ENCODE peak calls at places on chromosomes 1 and 21, in five cellular contexts. A is K562, U is H1, R is HCT116, J is suprapubic skin. F is an unnamed sample.

GRCh38 chr1:184929711-184930202 is 44.6 kb downstream of the NIBAN1 start:
- DNase-seq in J (no peak), R (no peak), A (no peak), U (no peak), F (no peak)

GRCh38 chr1:160032165-160032827 is 506 bp upstream of the PIGM start:
- DNase-seq in U (no peak), A (peak; percentile 25), J (no peak), R (no peak), F (peak; percentile 44)

GRCh38 chr1:5815716-5816115 is 176.5 kb downstream of the NPHP4 start:
- DNase-seq in R (no peak), A (no peak), J (no peak), U (no peak), F (no peak)

GRCh38 chr1:12173631-12174121 is 6.9 kb downstream of the TNFRSF1B start:
- DNase-seq in U (no peak), J (no peak), R (no peak), A (peak; percentile 61), F (peak; percentile 72)

GRCh38 chr1:234980657-234981396 is 147.8 kb downstream of the TOMM20 start:
- DNase-seq in A (no peak), U (no peak), R (peak; percentile 79), J (peak; percentile 94), F (peak; percentile 99)

GRCh38 chr1:202144510-202145324 is at the start of gene ARL8A:
- DNase-seq in J (no peak), R (no peak), U (peak; percentile 83), A (peak; percentile 92), F (peak; percentile 68)

GRCh38 chr1:179545316-179545715 is 30.4 kb downstream of the NPHS2 start:
- DNase-seq in U (no peak), J (no peak), R (no peak), A (no peak), F (no peak)

GRCh38 chr1:83999316-83999819 is 436 bp upstream of the TTLL7 start:
- DNase-seq in A (peak; percentile 76), J (no peak), U (no peak), R (peak; percentile 80), F (peak; percentile 64)

GRCh38 chr1:110490791-110491451 is 28.1 kb downstream of the KCNA10 start:
- DNase-seq in J (no peak), U (no peak), R (no peak), A (no peak), F (peak; percentile 33)

GRCh38 chr1:8875216-8875861 is 3.1 kb downstream of the ENO1 start:
- DNase-seq in J (no peak), U (no peak), A (no peak), R (no peak), F (peak; percentile 52)

GRCh38 chr1:206631085-206631509 is 4.2 kb upstream of the DYRK3 start:
- DNase-seq in U (peak; percentile 68), J (no peak), A (peak; percentile 93), R (peak; percentile 88), F (peak; percentile 85)

GRCh38 chr1:167774710-167775109 is 52.9 kb downstream of the MPZL1 start:
- DNase-seq in U (no peak), J (no peak), A (no peak), R (no peak), F (no peak)

GRCh38 chr1:3050603-3051002 is 18.4 kb upstream of the PRDM16 start:
- DNase-seq in R (no peak), J (no peak), U (no peak), A (no peak), F (no peak)

GRCh38 chr1:9300623-9301022 is 7.9 kb downstream of the SPSB1 start:
- DNase-seq in R (no peak), U (no peak), J (no peak), A (no peak), F (no peak)

GRCh38 chr1:234985007-234985370 is 143.6 kb downstream of the TOMM20 start:
- DNase-seq in J (no peak), R (no peak), U (no peak), A (no peak), F (no peak)

GRCh38 chr1:162398999-162399580 is 12.8 kb downstream of the SH2D1B start:
- DNase-seq in R (no peak), A (no peak), J (no peak), U (no peak), F (no peak)

GRCh38 chr1:201898240-201898894 is 9.7 kb downstream of the SHISA4 start:
- DNase-seq in J (no peak), R (no peak), U (no peak), A (no peak), F (no peak)

GRCh38 chr1:9228589-9228988 is 6.0 kb upstream of the H6PD start:
- DNase-seq in A (no peak), J (no peak), R (no peak), U (no peak), F (peak; percentile 84)

GRCh38 chr1:200518524-200518923 is 102.0 kb downstream of the KIF14 start:
- DNase-seq in R (no peak), A (no peak), U (no peak), J (no peak), F (no peak)

GRCh38 chr1:211734359-211734758 is 58.9 kb upstream of the NEK2 start:
- DNase-seq in A (no peak), J (no peak), U (no peak), R (no peak), F (no peak)

GRCh38 chr1:43366179-43366578 is 1.6 kb downstream of the ELOVL1 start:
- DNase-seq in A (peak; percentile 62), J (no peak), R (no peak), U (peak; percentile 71), F (no peak)

GRCh38 chr21:29481641-29482040 is 182.9 kb downstream of the BACH1 start:
- DNase-seq in J (no peak), R (no peak), U (no peak), A (no peak), F (no peak)

GRCh38 chr21:19844334-19844733 is 1153.9 kb upstream of the NCAM2 start:
- DNase-seq in A (no peak), R (no peak), J (no peak), U (no peak), F (no peak)

GRCh38 chr21:17089121-17089520 is 423.7 kb upstream of the CXADR start:
- DNase-seq in A (no peak), R (no peak), J (no peak), U (no peak), F (no peak)

GRCh38 chr1:241311056-241311746 is 45.8 kb downstream of the RGS7 start:
- DNase-seq in A (no peak), U (no peak), R (no peak), J (no peak), F (peak; percentile 46)

GRCh38 chr1:113579256-113580018 is 179.8 kb downstream of the PHTF1 start:
- DNase-seq in A (no peak), R (no peak), U (no peak), J (no peak), F (no peak)

GRCh38 chr1:169484107-169484506 is 1.6 kb downstream of the SLC19A2 start:
- DNase-seq in R (no peak), A (no peak), U (no peak), J (no peak), F (no peak)

GRCh38 chr1:182616130-182617074 is 12.2 kb upstream of the RGS16 start:
- DNase-seq in J (peak; percentile 87), R (no peak), U (peak; percentile 70), A (no peak), F (peak; percentile 99)

GRCh38 chr21:43361493-43362296 is 65.2 kb downstream of the SIK1 start:
- DNase-seq in U (no peak), A (no peak), J (no peak), R (no peak), F (no peak)

GRCh38 chr1:217924924-217925323 is 293.8 kb downstream of the SPATA17 start:
- DNase-seq in U (no peak), A (no peak), R (no peak), J (no peak), F (no peak)

GRCh38 chr1:183636783-183637182 is 1.2 kb upstream of the ARPC5 start:
- DNase-seq in J (no peak), A (no peak), U (no peak), R (no peak), F (no peak)

DNA sequence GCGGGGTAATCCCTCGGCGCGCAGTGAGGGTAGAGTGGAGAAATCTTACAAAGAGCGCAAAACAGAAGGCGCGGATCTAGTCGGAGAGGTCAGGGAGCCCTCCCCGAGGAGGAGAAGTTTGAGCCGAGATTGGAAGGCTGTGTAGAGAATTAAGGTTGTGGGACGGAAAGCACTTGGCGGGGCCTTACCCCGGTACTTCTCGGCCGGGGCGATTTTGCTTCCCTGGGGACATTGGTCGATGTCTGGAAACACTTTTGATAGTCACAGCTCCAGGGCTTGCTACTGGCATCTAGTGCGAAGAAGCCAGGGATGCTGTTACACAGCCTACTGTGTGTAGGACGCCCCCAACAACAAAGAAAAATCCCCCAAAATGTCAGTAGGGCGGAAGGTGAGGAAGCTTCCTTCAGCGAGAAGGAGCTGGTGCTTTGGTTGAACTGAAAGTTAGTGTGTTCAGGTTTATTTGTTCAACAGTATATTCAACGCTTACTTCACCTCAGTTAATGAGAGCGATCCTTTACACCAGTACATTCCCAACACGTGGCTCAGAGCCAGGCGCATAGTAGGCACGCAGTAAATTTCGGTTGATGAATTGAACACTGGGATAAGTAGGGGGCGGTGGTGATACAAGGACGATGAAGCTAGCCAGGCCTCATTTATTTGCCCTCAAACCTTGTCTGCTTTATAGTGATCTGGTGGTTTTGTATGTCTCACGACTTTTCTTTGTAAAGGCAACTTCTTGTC is 814 bp downstream of the CEP85 start:
- DNase-seq in R (no peak), J (no peak), A (peak; percentile 52), U (no peak), F (peak; percentile 56)
- TF ChIP-seq CTCF in R (no peak), J (no peak), A (peak; percentile 45), U (no peak), F (no peak)

DNA sequence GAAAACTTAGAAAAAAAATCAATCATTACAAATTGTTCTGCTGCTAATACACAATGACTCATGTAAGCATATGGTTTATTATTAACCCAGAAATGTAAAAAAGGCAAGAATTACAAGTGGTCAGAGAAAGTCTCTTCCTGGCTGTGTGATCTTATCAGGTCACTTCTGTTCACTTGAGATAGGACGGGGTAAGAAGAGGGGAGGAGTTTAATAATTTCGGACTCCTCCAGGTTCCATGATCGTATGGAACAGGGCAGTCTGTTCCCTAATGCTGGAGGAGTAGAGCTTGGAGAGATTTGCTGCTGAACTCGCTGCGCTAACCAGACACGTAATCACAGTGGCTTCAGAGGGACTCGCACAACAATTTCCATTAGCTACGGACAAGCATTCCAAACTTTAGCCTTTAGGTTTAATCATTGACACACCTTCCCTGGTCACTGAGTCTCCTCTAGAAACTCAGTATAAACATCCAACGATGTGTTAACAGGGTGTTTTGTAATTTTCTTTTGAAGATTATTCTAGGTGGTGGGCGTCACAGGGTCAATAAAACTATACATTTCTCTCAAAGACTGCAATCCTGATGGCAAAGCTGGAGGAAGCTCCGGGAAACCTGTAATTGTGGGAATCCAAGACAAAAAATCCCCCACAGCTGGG is 1.3 kb downstream of the CRYZ start:
- DNase-seq in R (no peak), A (peak; percentile 71), U (no peak), J (no peak), F (peak; percentile 2)
- TF ChIP-seq POLR2A in R (no peak), A (no peak), U (no peak), J (no peak), F (no peak)

DNA sequence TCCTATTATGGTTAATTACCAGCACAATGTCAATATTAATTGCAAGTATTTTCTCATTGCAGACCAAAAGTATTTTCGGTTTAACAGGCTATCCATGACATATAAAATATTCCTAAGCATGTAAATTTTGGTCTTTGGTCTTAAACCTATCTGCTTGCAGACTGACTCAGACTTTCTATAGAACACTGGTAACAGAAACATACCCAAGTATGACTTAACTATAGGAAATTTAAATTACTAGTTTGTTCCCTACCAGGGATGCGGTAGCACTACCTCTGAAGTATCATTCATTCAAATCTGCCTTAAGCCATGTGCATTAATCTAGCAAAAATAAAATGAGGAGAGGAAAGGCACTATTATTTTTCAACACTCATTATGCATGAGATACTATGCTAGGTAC is 2.9 kb downstream of the TAF1A start:
- DNase-seq in A (no peak), U (no peak), J (no peak), R (no peak), F (no peak)
- H3K4me3 ChIP-seq in A (no peak overlapping the region), U (no peak overlapping the region), J (no peak overlapping the region), R (no peak overlapping the region), F (no peak overlapping the region)

GRCh38 chr21:41508415-41509205 is 652 bp upstream of the TMPRSS2 start:
- DNase-seq in R (no peak), J (no peak), U (peak; percentile 76), A (no peak), F (no peak)
- TF ChIP-seq CTCF in R (no peak), J (no peak), U (no peak), A (no peak), F (no peak)